ENCODE peak calls at places on chromosomes 3 and 15, in four cellular contexts. C is K562, Q is HepG2, J is H1. A is an unnamed sample.
A peak's percentile ranks its signal among the peaks of the same experiment; 100 is the strongest.

GRCh38 chr3:5317572-5317971 is 130.1 kb downstream of the EDEM1 start:
- DNase-seq in J (no peak), C (no peak), Q (peak; percentile 50), A (no peak)

GRCh38 chr3:183478501-183478900 is 50.1 kb upstream of the MCF2L2 start:
- DNase-seq in Q (no peak), J (no peak), C (no peak), A (no peak)

GRCh38 chr3:120428904-120429303 is 21.9 kb downstream of the FSTL1 start:
- DNase-seq in J (no peak), C (no peak), Q (no peak), A (no peak)

GRCh38 chr15:27956285-27956684 is 142.8 kb downstream of the OCA2 start:
- DNase-seq in J (no peak), C (no peak), Q (no peak), A (no peak)

GRCh38 chr3:142647856-142648255 is 51.7 kb downstream of the PLS1 start:
- DNase-seq in J (no peak), C (no peak), Q (peak; percentile 10), A (no peak)

GRCh38 chr15:27028836-27029482 is 58.0 kb downstream of the GABRG3 start:
- DNase-seq in Q (no peak), C (no peak), J (no peak), A (no peak)

GRCh38 chr3:5022187-5022965 is 43.1 kb downstream of the BHLHE40 start:
- DNase-seq in Q (peak; percentile 56), C (no peak), J (no peak), A (no peak)

GRCh38 chr3:178849220-178849910 is 222.2 kb downstream of the ZMAT3 start:
- DNase-seq in Q (no peak), C (no peak), J (no peak), A (no peak)

GRCh38 chr15:57251308-57251707 is 125.0 kb upstream of the CGNL1 start:
- DNase-seq in J (no peak), C (no peak), Q (no peak), A (no peak)

GRCh38 chr15:59691194-59691805 is 2.2 kb upstream of the BNIP2 start:
- DNase-seq in C (peak; percentile 16), J (no peak), Q (peak; percentile 28), A (peak; percentile 13)

GRCh38 chr3:178318957-178319528 is 217.2 kb upstream of the KCNMB2 start:
- DNase-seq in J (no peak), C (no peak), Q (no peak), A (no peak)

GRCh38 chr3:133152821-133153220 is 114.6 kb downstream of the TMEM108 start:
- DNase-seq in C (no peak), J (no peak), Q (no peak), A (no peak)

GRCh38 chr3:23183731-23184130 is 19.4 kb upstream of the UBE2E2 start:
- DNase-seq in Q (peak; percentile 43), J (peak; percentile 54), C (peak; percentile 13), A (no peak)

GRCh38 chr3:197365621-197366020 is 67.2 kb upstream of the DLG1 start:
- DNase-seq in Q (no peak), J (no peak), C (no peak), A (no peak)

GRCh38 chr15:42130246-42130986 is 26.0 kb downstream of the PLA2G4F start:
- DNase-seq in Q (no peak), J (no peak), C (no peak), A (no peak)

GRCh38 chr15:99425666-99426301 is 140.0 kb upstream of the MEF2A start:
- DNase-seq in C (no peak), J (no peak), Q (no peak), A (no peak)

GRCh38 chr3:171781711-171782127 is 28.6 kb downstream of the PLD1 start:
- DNase-seq in Q (peak; percentile 21), J (no peak), C (no peak), A (no peak)

GRCh38 chr15:61997786-61998185 is 62.5 kb downstream of the VPS13C start:
- DNase-seq in Q (no peak), C (no peak), J (no peak), A (no peak)

GRCh38 chr3:12423918-12424634 is 60.2 kb upstream of the TSEN2 start:
- DNase-seq in J (peak; percentile 7), Q (no peak), C (no peak), A (no peak)

GRCh38 chr3:160927620-160928019 is 171.6 kb downstream of the PPM1L start:
- DNase-seq in J (no peak), C (no peak), Q (no peak), A (no peak)

GRCh38 chr3:171334465-171334811 is 125.8 kb downstream of the TNIK start:
- DNase-seq in Q (no peak), C (no peak), J (no peak), A (no peak)

GRCh38 chr15:43186003-43186353 is 775 bp downstream of the CCNDBP1 start:
- DNase-seq in C (no peak), Q (no peak), J (no peak), A (no peak)

GRCh38 chr3:58433400-58434169 is at the start of gene PDHB:
- DNase-seq in Q (peak; percentile 77), C (peak; percentile 95), J (peak; percentile 87), A (peak; percentile 59)

GRCh38 chr15:70916531-70916930 is 23.9 kb downstream of the LRRC49 start:
- DNase-seq in Q (no peak), J (no peak), C (no peak), A (no peak)

GRCh38 chr15:23629234-23629805 is 18.3 kb downstream of the MAGEL2 start:
- DNase-seq in J (no peak), C (peak; percentile 34), Q (no peak), A (no peak)

GRCh38 chr3:173467501-173467900 is 70.0 kb downstream of the NLGN1 start:
- DNase-seq in J (no peak), C (no peak), Q (no peak), A (no peak)

GRCh38 chr3:194279106-194279505 is 72.0 kb downstream of the CPN2 start:
- DNase-seq in Q (no peak), J (no peak), C (no peak), A (no peak)

GRCh38 chr3:144431134-144431533 is 459.5 kb downstream of the DIPK2A start:
- DNase-seq in C (no peak), J (no peak), Q (no peak), A (no peak)

GRCh38 chr15:35741395-35741794 is 195.4 kb upstream of the DPH6 start:
- DNase-seq in Q (no peak), J (no peak), C (no peak), A (no peak)

DNA sequence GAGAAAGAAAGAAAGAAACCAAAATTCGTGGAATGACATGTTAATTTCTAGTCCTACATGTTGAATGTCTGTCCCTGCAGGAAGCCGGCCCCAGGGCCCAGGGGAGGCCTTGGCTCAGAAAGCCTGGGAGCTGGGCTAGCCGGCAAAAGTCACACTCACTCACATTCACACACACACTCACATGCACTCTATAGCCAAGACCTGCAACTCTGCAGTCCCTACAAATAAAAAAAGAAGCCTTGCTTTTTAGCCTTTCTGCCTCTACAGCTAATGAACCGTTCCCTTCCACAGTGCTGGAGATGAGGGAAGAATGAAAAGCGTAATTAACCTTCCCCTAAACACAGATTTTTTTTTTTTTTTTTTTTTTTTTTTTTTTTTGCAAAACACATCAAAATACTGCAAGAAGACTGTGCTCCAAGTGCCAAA is 4.4 kb downstream of the MECOM start:
- DNase-seq in C (no peak), J (peak; percentile 54), Q (no peak), A (no peak)
- TF ChIP-seq SRF in C (no peak), J (no peak), Q (no peak), A (no peak)

GRCh38 chr3:152355744-152356665 is 87.3 kb downstream of the MBNL1 start:
- DNase-seq in J (no peak), C (no peak), Q (no peak), A (no peak)
- TF ChIP-seq ATF2 in J (no peak), C (no peak), Q (no peak), A (no peak)

GRCh38 chr15:58521293-58521991 is 89.7 kb downstream of the LIPC start:
- DNase-seq in C (peak; percentile 91), J (no peak), Q (peak; percentile 42), A (no peak)
- TF ChIP-seq SIN3A in C (no peak), J (no peak), Q (no peak), A (no peak)

GRCh38 chr15:83109532-83109931 is 2.1 kb downstream of the TM6SF1 start:
- DNase-seq in Q (no peak), C (no peak), J (no peak), A (no peak)

GRCh38 chr15:83110361-83110760 is 2.9 kb downstream of the TM6SF1 start:
- DNase-seq in C (no peak), Q (no peak), J (no peak), A (no peak)

GRCh38 chr15:83107841-83108181 is 366 bp downstream of the TM6SF1 start:
- DNase-seq in C (no peak), Q (no peak), J (no peak), A (no peak)

GRCh38 chr15:83106994-83107840 is at the start of gene TM6SF1:
- DNase-seq in J (peak; percentile 63), Q (no peak), C (peak; percentile 34), A (no peak)

GRCh38 chr15:83108266-83109219 is 1.1 kb downstream of the TM6SF1 start:
- DNase-seq in Q (no peak), C (no peak), J (no peak), A (peak; percentile 24)
- TF ChIP-seq SRF in Q (no peak), C (peak; percentile 20), J (no peak), A (no peak)

GRCh38 chr3:39907981-39908380 is 98.6 kb downstream of the MYRIP start:
- DNase-seq in Q (no peak), C (no peak), J (no peak), A (no peak)
- TF ChIP-seq ATF2 in Q (no peak), C (no peak), J (no peak), A (no peak)

GRCh38 chr3:50508821-50509220 is 5.4 kb upstream of the CACNA2D2 start:
- DNase-seq in Q (no peak), J (no peak), C (no peak), A (no peak)

GRCh38 chr3:50512131-50512530 is 8.7 kb upstream of the CACNA2D2 start:
- DNase-seq in C (no peak), Q (no peak), J (no peak), A (no peak)

GRCh38 chr3:50506169-50506568 is 2.7 kb upstream of the CACNA2D2 start:
- DNase-seq in Q (no peak), C (no peak), J (no peak), A (no peak)

GRCh38 chr3:50509715-50510114 is 6.3 kb upstream of the CACNA2D2 start:
- DNase-seq in C (no peak), J (no peak), Q (no peak), A (no peak)

DNA sequence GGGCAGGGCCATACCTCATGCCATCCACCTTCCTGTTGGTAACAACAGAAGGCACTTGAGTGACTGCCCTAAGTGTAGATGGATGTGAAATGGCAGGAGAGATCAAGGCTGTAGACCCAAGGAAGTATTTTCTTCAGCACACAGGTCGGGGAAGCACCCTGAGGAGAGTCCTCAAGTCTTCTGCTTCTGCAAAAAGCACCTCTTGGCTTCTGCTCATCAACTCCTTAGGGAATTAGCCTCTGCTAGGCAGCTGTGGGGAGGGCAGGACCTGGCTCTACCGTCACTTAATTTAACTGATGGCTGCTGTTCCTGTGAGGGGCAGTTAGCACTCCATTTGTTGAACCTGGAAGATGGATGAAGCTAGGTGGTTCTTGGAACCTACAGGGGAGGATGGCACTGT is 6.9 kb upstream of the CACNA2D2 start:
- DNase-seq in Q (no peak), C (no peak), J (no peak), A (no peak)
- TF ChIP-seq SIN3A in Q (no peak), C (no peak), J (no peak), A (no peak)